ENCODE peak calls at places on chromosome 3, in ten cellular contexts. Z is HCT116, F is testis, U is Peyer's patch, J is A549, H is H1, G is breast epithelium, Y is adrenal gland, R is IMR-90, K is NB4. M is an unnamed sample.

GRCh38 chr3:190032924-190033323 is 87.8 kb downstream of the P3H2 start:
- DNase-seq in J (no peak), H (no peak), Y (no peak), Z (no peak), R (no peak), F (no peak), K (no peak), U (no peak), G (no peak), M (no peak)

GRCh38 chr3:72890166-72890925 is 2.5 kb downstream of the GXYLT2 start:
- DNase-seq in G (no peak), J (no peak), Z (no peak), K (no peak), Y (no peak), H (no peak), U (no peak), R (no peak), F (no peak), M (no peak)

GRCh38 chr3:151415289-151415688 is 30.7 kb upstream of the P2RY12 start:
- DNase-seq in J (no peak), K (no peak), Z (no peak), F (no peak), H (no peak), G (no peak), R (no peak), U (no peak), Y (no peak), M (no peak)

GRCh38 chr3:160061525-160061924 is 72.9 kb downstream of the IL12A start:
- DNase-seq in F (peak; percentile 40), K (no peak), Z (no peak), Y (no peak), U (no peak), R (no peak), H (no peak), J (no peak), G (no peak), M (no peak)

GRCh38 chr3:24156466-24156865 is 211.4 kb downstream of the NR1D2 start:
- DNase-seq in Y (no peak), J (peak; percentile 62), U (no peak), F (no peak), G (no peak), H (no peak), Z (peak; percentile 49), K (peak; percentile 50), R (peak; percentile 41), M (peak; percentile 49)

GRCh38 chr3:195714380-195715011 is 6.3 kb upstream of the MUC20 start:
- DNase-seq in R (no peak), F (no peak), Y (no peak), G (no peak), U (no peak), K (peak; percentile 32), H (no peak), J (no peak), Z (no peak), M (no peak)

GRCh38 chr3:89032331-89033063 is 74.9 kb upstream of the EPHA3 start:
- DNase-seq in U (no peak), R (peak; percentile 6), Z (no peak), Y (no peak), H (no peak), K (no peak), F (no peak), J (no peak), G (no peak), M (no peak)

GRCh38 chr3:89847955-89848354 is 740.5 kb downstream of the EPHA3 start:
- DNase-seq in K (no peak), Z (no peak), R (no peak), G (no peak), Y (no peak), J (no peak), H (no peak), F (no peak), U (no peak), M (no peak)

GRCh38 chr3:58216496-58217197 is 5.9 kb upstream of the DNASE1L3 start:
- DNase-seq in J (no peak), F (no peak), K (no peak), R (no peak), H (no peak), U (no peak), G (no peak), Y (no peak), Z (no peak), M (no peak)

GRCh38 chr3:11480663-11481298 is 162.9 kb downstream of the VGLL4 start:
- DNase-seq in F (no peak), R (no peak), Y (peak; percentile 68), Z (no peak), G (no peak), H (no peak), J (no peak), U (no peak), K (no peak), M (no peak)

GRCh38 chr3:108546692-108547091 is 36.3 kb upstream of the MYH15 start:
- DNase-seq in Z (no peak), H (no peak), K (no peak), J (no peak), R (no peak), Y (no peak), F (no peak), G (no peak), U (no peak), M (no peak)
- TF ChIP-seq POLR2A in Z (no peak), H (no peak), K (no peak), J (no peak), R (no peak), Y (no peak), F (no peak), G (no peak), U (no peak), M (no peak)

GRCh38 chr3:49343163-49343562 is 3.3 kb upstream of the USP4 start:
- DNase-seq in H (no peak), K (peak; percentile 50), R (no peak), J (no peak), Z (no peak), U (no peak), F (no peak), Y (no peak), G (no peak), M (no peak)

GRCh38 chr3:49339593-49339946 is 283 bp downstream of the USP4 start:
- DNase-seq in G (peak; percentile 32), U (no peak), J (no peak), F (peak; percentile 45), Z (no peak), K (no peak), R (no peak), H (peak; percentile 66), Y (no peak), M (no peak)

GRCh38 chr3:49341996-49342395 is 2.1 kb upstream of the USP4 start:
- DNase-seq in Z (no peak), Y (no peak), K (no peak), F (no peak), R (no peak), U (no peak), G (no peak), H (no peak), J (no peak), M (no peak)

GRCh38 chr3:49339947-49340800 is at the start of gene USP4:
- DNase-seq in K (peak; percentile 97), Y (peak; percentile 94), G (peak; percentile 87), R (peak; percentile 87), U (peak; percentile 94), H (peak; percentile 81), F (peak; percentile 94), Z (peak; percentile 71), J (peak; percentile 62), M (peak; percentile 91)
- TF ChIP-seq POLR2A in K (no peak), Y (peak; percentile 72), G (no peak), R (peak; percentile 71), U (peak; percentile 81), H (peak; percentile 44), F (peak; percentile 7), Z (peak; percentile 62), J (peak; percentile 65), M (peak; percentile 87)

GRCh38 chr3:3126477-3127431 is at the start of gene TRNT1:
- DNase-seq in U (peak; percentile 98), J (peak; percentile 83), H (peak; percentile 93), Y (peak; percentile 98), Z (peak; percentile 73), G (peak; percentile 92), F (peak; percentile 97), K (peak; percentile 95), R (peak; percentile 91), M (peak; percentile 98)
- TF ChIP-seq POLR2A in U (peak; percentile 88), J (peak; percentile 92), H (peak; percentile 88), Y (peak; percentile 87), Z (peak; percentile 71), G (peak; percentile 41), F (peak; percentile 6), K (peak; percentile 89), R (peak; percentile 97), M (peak; percentile 94)

DNA sequence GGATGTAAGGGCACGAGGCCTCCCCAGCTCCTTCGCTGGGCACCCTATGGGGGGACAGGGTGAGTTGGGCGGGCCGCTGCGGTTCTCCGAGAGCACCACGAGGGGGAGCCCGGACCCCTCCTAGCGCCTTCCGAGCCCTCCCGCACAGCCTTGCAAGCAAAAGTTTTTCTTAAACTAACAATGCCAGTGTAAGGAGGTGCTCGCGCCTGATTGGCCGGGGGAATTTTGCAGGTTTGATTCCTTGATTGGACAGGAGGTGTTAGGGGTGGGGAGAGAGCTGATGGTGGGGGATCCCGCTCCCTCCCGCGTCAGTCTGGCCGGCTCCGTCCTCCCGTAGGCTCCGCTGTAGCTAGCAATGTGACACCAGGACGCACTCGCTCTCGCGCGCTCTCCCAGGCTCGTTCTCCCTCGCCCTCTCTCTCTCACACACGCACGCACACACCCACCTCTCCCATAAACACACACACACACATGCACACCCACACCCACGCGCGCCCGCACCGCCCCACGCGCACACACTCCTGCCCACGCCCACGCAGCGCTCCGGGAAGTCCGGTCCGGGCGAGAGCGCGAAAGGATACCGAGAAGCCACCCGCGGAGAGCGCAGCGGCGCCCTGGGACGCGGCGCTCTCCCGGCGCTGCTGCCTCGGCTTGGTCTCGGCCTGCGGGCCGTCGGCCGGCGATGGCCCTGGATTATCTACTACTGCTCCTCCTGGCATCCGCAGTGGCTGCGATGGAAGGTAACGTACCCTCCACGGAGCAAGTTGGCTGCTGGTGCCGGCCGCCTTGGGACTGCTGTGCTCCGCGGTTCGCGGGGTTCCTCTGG is at the start of gene EPHB1:
- DNase-seq in U (peak; percentile 42), Z (peak; percentile 60), H (peak; percentile 92), K (peak; percentile 80), R (peak; percentile 87), F (peak; percentile 96), Y (peak; percentile 91), G (peak; percentile 92), J (peak; percentile 58), M (peak; percentile 68)
- TF ChIP-seq POLR2A in U (no peak), Z (no peak), H (peak; percentile 90), K (no peak), R (no peak), F (no peak), Y (no peak), G (peak; percentile 34), J (no peak), M (no peak)

DNA sequence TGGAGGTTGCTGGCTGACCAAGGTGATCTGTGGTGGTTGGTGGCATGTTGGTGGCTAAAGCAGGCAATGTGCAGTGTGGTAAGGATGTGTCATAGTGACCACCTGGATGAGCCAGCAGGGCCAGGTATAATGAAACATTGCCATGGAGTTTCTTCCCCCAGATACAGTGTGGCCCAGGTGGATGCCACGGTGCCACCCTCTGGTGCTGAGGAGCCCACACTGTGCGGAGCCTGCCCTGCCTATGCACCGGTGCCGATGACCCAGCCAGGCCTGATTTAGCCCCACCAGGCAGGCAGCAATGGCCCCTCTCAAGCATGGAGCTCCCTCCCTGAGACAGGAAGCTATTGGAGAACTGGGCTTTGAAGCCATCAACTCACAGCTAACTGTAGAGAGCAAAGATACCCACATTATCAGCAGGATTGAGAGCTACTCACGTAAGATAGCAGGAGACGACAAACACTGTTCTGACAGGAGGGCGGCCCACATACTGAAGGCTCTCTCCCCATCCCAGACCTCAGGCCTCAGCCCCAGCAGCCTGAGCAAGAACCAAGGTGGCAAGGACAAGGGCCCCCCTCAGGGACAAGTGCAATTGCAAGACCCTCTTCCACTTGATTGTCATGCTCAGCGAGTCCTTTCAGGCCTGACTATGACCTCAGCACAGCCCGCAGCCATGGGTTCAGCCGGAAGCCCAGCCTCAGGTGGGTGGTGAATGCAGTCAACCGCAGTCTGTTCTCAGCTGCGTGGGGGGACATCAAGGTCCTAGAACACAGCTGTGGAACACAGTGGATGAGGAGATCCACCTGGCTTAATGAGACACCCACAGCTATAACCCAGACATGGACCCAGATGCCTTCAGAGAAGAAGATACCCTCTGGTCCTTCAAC is 82.8 kb upstream of the CDV3 start:
- DNase-seq in Z (no peak), G (no peak), F (no peak), H (no peak), Y (no peak), J (no peak), U (peak; percentile 91), R (no peak), K (no peak), M (no peak)
- TF ChIP-seq POLR2A in Z (no peak), G (no peak), F (no peak), H (no peak), Y (no peak), J (no peak), U (no peak), R (no peak), K (no peak), M (no peak)